ENCODE peak calls at places on chromosomes 2 and 18, in five cellular contexts. F is activated T-helper 9 cell treated with anti-CD3 and anti-CD28 coated beads, Interleukin-2, amount 50 U/mL, for 16 hours; I is GM04504; Q is right cardiac atrium; A is esophagus squamous epithelium. G is an unnamed sample.

GRCh38 chr18:35268811-35269210 is 21.2 kb downstream of the ZSCAN30 start:
- DNase-seq in F (no peak), I (no peak), Q (no peak), A (no peak), G (no peak)

GRCh38 chr2:88170472-88170892 is 336 bp downstream of the THNSL2 start:
- DNase-seq in F (no peak), I (no peak), Q (peak), A (no peak), G (no peak)

GRCh38 chr2:233743464-233744259 is 14.8 kb downstream of the UGT1A3 start:
- DNase-seq in F (no peak), I (no peak), Q (no peak), A (no peak), G (no peak)

GRCh38 chr2:229407170-229407569 is 136.1 kb upstream of the PID1 start:
- DNase-seq in F (no peak), I (peak), Q (peak), A (no peak), G (no peak)

GRCh38 chr2:86622409-86622877 is 1.2 kb downstream of the RNF103 start:
- DNase-seq in F (peak), I (no peak), Q (peak), A (peak), G (peak)

GRCh38 chr18:21264651-21265050 is 22.6 kb downstream of the GREB1L start:
- DNase-seq in F (no peak), I (no peak), Q (no peak), A (no peak), G (no peak)

GRCh38 chr2:11314482-11314881 is 30.0 kb downstream of the ROCK2 start:
- DNase-seq in F (no peak), I (no peak), Q (no peak), A (no peak), G (no peak)

GRCh38 chr2:100616841-100617390 is 54.1 kb downstream of the PDCL3 start:
- DNase-seq in F (no peak), I (no peak), Q (no peak), A (no peak), G (no peak)

GRCh38 chr2:62163106-62163831 is 32.6 kb upstream of the B3GNT2 start:
- DNase-seq in F (no peak), I (no peak), Q (no peak), A (no peak), G (no peak)

GRCh38 chr2:72274284-72274869 is 126.7 kb upstream of the CYP26B1 start:
- DNase-seq in F (no peak), I (no peak), Q (no peak), A (no peak), G (no peak)

GRCh38 chr18:80022613-80023012 is 11.6 kb upstream of the RBFA start:
- DNase-seq in F (no peak), I (no peak), Q (no peak), A (no peak), G (no peak)